ENCODE peak calls at places on chromosomes 1 and 21, in four cellular contexts. N, J, S and K are unnamed samples.
A peak's percentile ranks its signal among the peaks of the same experiment; 100 is the strongest.

GRCh38 chr1:46996659-46997281 is 26.7 kb upstream of the CYP4X1 start:
- DNase-seq in J (no peak), N (no peak), S (no peak), K (no peak)

GRCh38 chr1:104855550-104855949 is 1105.9 kb downstream of the AMY1C start:
- DNase-seq in S (no peak), N (no peak), J (no peak), K (no peak)

GRCh38 chr21:17660449-17660848 is 47.7 kb upstream of the BTG3 start:
- DNase-seq in S (no peak), J (no peak), N (no peak), K (no peak)

GRCh38 chr1:168803696-168804510 is 74.9 kb upstream of the DPT start:
- DNase-seq in S (no peak), N (no peak), J (no peak), K (peak; percentile 26)

GRCh38 chr1:209884249-209884648 is 53.8 kb upstream of the SYT14 start:
- DNase-seq in N (no peak), S (no peak), J (no peak), K (no peak)

GRCh38 chr1:20087668-20088067 is 17.7 kb downstream of the PLA2G5 start:
- DNase-seq in N (no peak), S (no peak), J (no peak), K (no peak)

GRCh38 chr1:87045757-87046422 is 131.5 kb downstream of the HS2ST1 start:
- DNase-seq in J (no peak), S (no peak), N (no peak), K (no peak)

GRCh38 chr1:91731815-91732214 is 154.1 kb downstream of the TGFBR3 start:
- DNase-seq in S (peak; percentile 73), N (peak; percentile 53), J (no peak), K (no peak)

GRCh38 chr1:56816264-56816663 is 2.9 kb downstream of the FYB2 start:
- DNase-seq in J (no peak), S (no peak), N (no peak), K (no peak)

GRCh38 chr1:18452550-18452949 is 28.2 kb upstream of the KLHDC7A start:
- DNase-seq in J (no peak), N (no peak), S (no peak), K (no peak)

GRCh38 chr1:159867322-159868064 is 5.0 kb upstream of the VSIG8 start:
- DNase-seq in N (no peak), J (peak; percentile 86), S (peak; percentile 91), K (peak; percentile 90)

GRCh38 chr1:46284597-46285564 is 18.5 kb downstream of the LRRC41 start:
- DNase-seq in N (no peak), J (no peak), S (no peak), K (no peak)

GRCh38 chr1:171141336-171142051 is 43.6 kb upstream of the FMO2 start:
- DNase-seq in N (no peak), S (no peak), J (no peak), K (no peak)

GRCh38 chr1:3743421-3743820 is 8.8 kb upstream of the CCDC27 start:
- DNase-seq in N (no peak), S (no peak), J (no peak), K (no peak)

GRCh38 chr21:33670076-33670475 is 27.8 kb downstream of the ITSN1 start:
- DNase-seq in S (no peak), N (no peak), J (no peak), K (no peak)

GRCh38 chr1:228510101-228510850 is 23.1 kb downstream of the RNF187 start:
- DNase-seq in N (no peak), J (no peak), S (no peak), K (no peak)

GRCh38 chr1:14238472-14239059 is 359.9 kb upstream of the KAZN start:
- DNase-seq in N (no peak), S (peak; percentile 25), J (no peak), K (peak; percentile 43)

GRCh38 chr1:167305705-167306277 is 85.1 kb downstream of the POU2F1 start:
- DNase-seq in N (no peak), S (no peak), J (no peak), K (no peak)

GRCh38 chr1:94883688-94884087 is 43.2 kb downstream of the CNN3 start:
- DNase-seq in J (no peak), N (no peak), S (peak; percentile 48), K (no peak)

GRCh38 chr1:154534263-154534844 is 24.1 kb downstream of the UBE2Q1 start:
- DNase-seq in S (peak; percentile 45), J (no peak), N (no peak), K (peak; percentile 69)

GRCh38 chr21:34544032-34544496 is 32.1 kb upstream of the KCNE1 start:
- DNase-seq in S (peak; percentile 85), J (peak; percentile 72), N (no peak), K (peak; percentile 89)

GRCh38 chr1:117225931-117226330 is 15.2 kb upstream of the VTCN1 start:
- DNase-seq in S (no peak), J (no peak), N (no peak), K (no peak)

GRCh38 chr1:199272690-199273089 is 633.9 kb downstream of the PTPRC start:
- DNase-seq in N (no peak), J (no peak), S (peak; percentile 27), K (peak; percentile 66)

GRCh38 chr1:215004121-215004837 is 78.3 kb upstream of the KCNK2 start:
- DNase-seq in J (no peak), N (no peak), S (no peak), K (no peak)

GRCh38 chr1:215005078-215005477 is 77.5 kb upstream of the KCNK2 start:
- DNase-seq in S (peak; percentile 14), J (no peak), N (no peak), K (no peak)

GRCh38 chr1:215002471-215002870 is 80.1 kb upstream of the KCNK2 start:
- DNase-seq in S (no peak), J (no peak), N (no peak), K (no peak)

GRCh38 chr1:215003686-215004085 is 78.9 kb upstream of the KCNK2 start:
- DNase-seq in J (no peak), S (no peak), N (no peak), K (no peak)

DNA sequence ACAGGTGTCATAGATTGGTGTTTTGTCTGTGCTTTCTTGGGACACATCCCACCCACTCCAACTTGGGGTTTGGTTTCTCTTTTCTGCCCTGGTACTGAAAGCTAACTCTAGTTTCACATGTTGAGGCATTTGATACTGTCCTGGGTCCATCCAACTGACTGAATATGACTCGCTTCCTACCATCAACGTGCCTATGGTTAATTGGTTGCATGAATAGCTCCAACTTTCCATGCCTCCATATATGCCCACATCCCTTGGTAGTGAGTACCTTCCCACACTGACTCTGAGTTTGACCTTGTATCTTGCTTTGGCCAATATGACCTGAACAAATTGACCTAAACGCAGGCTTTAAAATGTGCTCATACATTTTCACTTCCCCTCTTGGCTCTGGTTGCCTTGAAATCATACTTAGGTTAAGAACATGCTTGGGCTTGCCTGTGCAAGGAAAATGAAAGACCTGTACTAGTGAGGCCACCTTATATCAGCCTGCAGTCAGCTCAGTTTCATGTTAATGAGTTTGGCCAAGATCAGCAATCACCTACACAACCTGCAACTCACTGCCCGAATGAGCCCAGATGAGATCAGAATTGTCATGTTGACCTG is 81.0 kb upstream of the KCNK2 start:
- DNase-seq in N (no peak), J (no peak), S (no peak), K (no peak)
- H3K27ac ChIP-seq in N (no peak overlapping the region), J (no peak overlapping the region), S (no peak overlapping the region), K (no peak overlapping the region)

DNA sequence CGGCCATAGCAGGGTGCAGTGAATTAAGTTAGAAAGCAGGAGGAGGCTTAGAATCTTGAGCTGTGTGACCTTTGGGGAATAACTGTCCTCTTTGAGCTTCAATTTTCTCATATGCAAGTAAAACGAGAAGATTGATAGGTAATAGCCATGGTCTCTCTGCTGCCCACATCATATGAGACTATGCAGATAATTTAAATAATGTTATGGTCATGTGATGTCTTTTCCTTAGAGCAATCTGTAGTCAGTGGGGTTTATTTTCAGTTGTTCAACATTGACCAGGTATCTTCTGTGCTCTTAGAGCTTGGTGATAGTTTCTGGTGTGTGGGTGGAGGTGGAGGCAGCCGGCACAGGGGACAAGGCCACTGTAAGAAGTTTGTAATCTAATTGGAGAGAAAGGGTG is 537.1 kb downstream of the KIF26B start:
- DNase-seq in N (no peak), S (no peak), J (no peak), K (no peak)
- H3K27ac ChIP-seq in N (no peak overlapping the region), S (no peak overlapping the region), J (no peak overlapping the region), K (no peak overlapping the region)

GRCh38 chr1:180609643-180610555 is 21.9 kb upstream of the XPR1 start:
- DNase-seq in J (no peak), S (no peak), N (no peak), K (peak; percentile 51)

GRCh38 chr1:180610556-180611015 is 21.2 kb upstream of the XPR1 start:
- DNase-seq in N (no peak), S (no peak), J (no peak), K (no peak)

GRCh38 chr1:180603223-180603849 is 28.5 kb upstream of the XPR1 start:
- DNase-seq in N (no peak), S (no peak), J (no peak), K (peak; percentile 57)

GRCh38 chr1:180603850-180604226 is 28.0 kb upstream of the XPR1 start:
- DNase-seq in J (no peak), S (no peak), N (no peak), K (no peak)

GRCh38 chr1:180606109-180606508 is 25.7 kb upstream of the XPR1 start:
- DNase-seq in J (no peak), S (no peak), N (no peak), K (no peak)
- H3K27ac ChIP-seq in J (no peak overlapping the region), S (no peak overlapping the region), N (no peak overlapping the region), K (no peak overlapping the region)

DNA sequence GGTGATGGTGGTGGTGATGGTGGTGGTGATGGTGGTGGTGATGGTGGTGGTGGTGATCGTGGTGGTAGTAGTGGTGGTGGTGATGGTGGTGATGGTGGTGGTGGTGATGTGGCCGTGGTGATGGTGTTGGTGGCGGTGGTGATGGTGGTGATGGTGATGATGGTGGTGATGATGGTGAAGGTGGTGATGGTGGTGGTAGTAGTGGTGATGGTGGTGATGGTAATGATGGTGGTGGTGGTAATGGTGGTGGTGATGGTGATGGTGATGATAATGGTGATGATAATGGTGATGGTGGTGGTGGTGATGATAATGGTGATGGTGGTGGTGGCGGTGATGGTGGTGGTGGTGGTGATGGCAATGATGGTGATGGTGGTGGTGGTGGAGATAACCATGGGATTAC is 6.8 kb upstream of the COL6A2 start:
- DNase-seq in J (peak; percentile 31), N (no peak), S (no peak), K (no peak)
- H3K27ac ChIP-seq in J (peak overlapping the region; percentile 63), N (no peak overlapping the region), S (no peak overlapping the region), K (no peak overlapping the region)